ENCODE peak calls at places on chromosome 20, in eight cellular contexts. I is NCI-H146; E is nephron progenitor cell; U is MCF 10A; F is activated CD4-positive, alpha-beta memory T cell treated with anti-CD3 and anti-CD28 coated beads for 36 hours; N is non-pigmented ciliary epithelial cell; P is KG1; R is thoracic aorta. A is an unnamed sample.

GRCh38 chr20:46118481-46119020 is 437 bp downstream of the CD40 start:
- DNase-seq in I (no peak), E (peak), U (no peak), F (peak), N (no peak), P (no peak), R (no peak), A (no peak)

GRCh38 chr20:4017051-4017702 is 1.8 kb upstream of the RNF24 start:
- DNase-seq in I (no peak), E (no peak), U (no peak), F (no peak), N (no peak), P (no peak), R (no peak), A (no peak)

GRCh38 chr20:63576311-63576710 is 2.3 kb upstream of the HELZ2 start:
- DNase-seq in I (no peak), E (no peak), U (no peak), F (no peak), N (no peak), P (no peak), R (no peak), A (no peak)

GRCh38 chr20:59125909-59126308 is 37.7 kb upstream of the ZNF831 start:
- DNase-seq in I (no peak), E (no peak), U (no peak), F (no peak), N (no peak), P (no peak), R (no peak), A (no peak)

GRCh38 chr20:10917826-10918225 is 244.0 kb upstream of the JAG1 start:
- DNase-seq in I (no peak), E (no peak), U (no peak), F (no peak), N (no peak), P (no peak), R (no peak), A (no peak)

GRCh38 chr20:10708342-10709185 is 34.8 kb upstream of the JAG1 start:
- DNase-seq in I (no peak), E (no peak), U (peak), F (no peak), N (peak), P (no peak), R (no peak), A (no peak)

GRCh38 chr20:62940875-62941274 is 2.9 kb downstream of the GID8 start:
- DNase-seq in I (no peak), E (no peak), U (no peak), F (no peak), N (no peak), P (no peak), R (no peak), A (no peak)

GRCh38 chr20:51447097-51447764 is 95.3 kb downstream of the NFATC2 start:
- DNase-seq in I (no peak), E (no peak), U (peak), F (no peak), N (peak), P (no peak), R (peak), A (no peak)

GRCh38 chr20:36462440-36463211 is 78.7 kb upstream of the MYL9 start:
- DNase-seq in I (peak), E (peak), U (no peak), F (peak), N (no peak), P (no peak), R (no peak), A (no peak)

GRCh38 chr20:47300071-47300470 is 56.4 kb downstream of the ZMYND8 start:
- DNase-seq in I (no peak), E (no peak), U (no peak), F (no peak), N (no peak), P (no peak), R (no peak), A (no peak)

GRCh38 chr20:15475483-15475882 is 1097.8 kb downstream of the KIF16B start:
- DNase-seq in I (peak), E (peak), U (peak), F (no peak), N (no peak), P (no peak), R (no peak), A (no peak)

GRCh38 chr20:34015401-34016335 is 22.0 kb downstream of the RALY start:
- DNase-seq in I (peak), E (no peak), U (no peak), F (peak), N (no peak), P (no peak), R (no peak), A (no peak)

GRCh38 chr20:58169441-58169840 is 59.0 kb downstream of the ANKRD60 start:
- DNase-seq in I (no peak), E (no peak), U (no peak), F (no peak), N (peak), P (no peak), R (no peak), A (no peak)

GRCh38 chr20:51360451-51361230 is 181.9 kb downstream of the NFATC2 start:
- DNase-seq in I (no peak), E (no peak), U (peak), F (no peak), N (peak), P (no peak), R (no peak), A (no peak)

GRCh38 chr20:32479012-32479411 is 106.1 kb downstream of the NOL4L start:
- DNase-seq in I (no peak), E (no peak), U (no peak), F (no peak), N (no peak), P (no peak), R (no peak), A (no peak)

GRCh38 chr20:61935926-61936700 is 129.6 kb downstream of the TAF4 start:
- DNase-seq in I (no peak), E (no peak), U (no peak), F (no peak), N (no peak), P (no peak), R (no peak), A (no peak)

GRCh38 chr20:59222982-59223610 is 59.5 kb downstream of the ZNF831 start:
- DNase-seq in I (no peak), E (no peak), U (no peak), F (no peak), N (no peak), P (no peak), R (no peak), A (no peak)

GRCh38 chr20:44540834-44541233 is 19.0 kb upstream of the SERINC3 start:
- DNase-seq in I (no peak), E (no peak), U (peak), F (no peak), N (no peak), P (no peak), R (no peak), A (no peak)

GRCh38 chr20:4898845-4899244 is 102.5 kb downstream of the SLC23A2 start:
- DNase-seq in I (no peak), E (no peak), U (no peak), F (no peak), N (no peak), P (no peak), R (no peak), A (no peak)

GRCh38 chr20:34075647-34076046 is 36.4 kb downstream of the EIF2S2 start:
- DNase-seq in I (no peak), E (no peak), U (no peak), F (no peak), N (no peak), P (no peak), R (no peak), A (no peak)

GRCh38 chr20:60060593-60060992 is 102.4 kb downstream of the CDH26 start:
- DNase-seq in I (no peak), E (no peak), U (peak), F (no peak), N (no peak), P (no peak), R (no peak), A (no peak)

GRCh38 chr20:5844063-5844681 is 94.0 kb downstream of the SHLD1 start:
- DNase-seq in I (peak), E (no peak), U (peak), F (peak), N (no peak), P (no peak), R (no peak), A (no peak)

GRCh38 chr20:58519940-58520712 is 4.9 kb upstream of the APCDD1L start:
- DNase-seq in I (no peak), E (no peak), U (no peak), F (no peak), N (no peak), P (no peak), R (no peak), A (no peak)

GRCh38 chr20:53447271-53447670 is 146.4 kb downstream of the ZNF217 start:
- DNase-seq in I (no peak), E (no peak), U (no peak), F (no peak), N (no peak), P (no peak), R (no peak), A (no peak)

GRCh38 chr20:58743076-58743566 is 50.5 kb downstream of the NPEPL1 start:
- DNase-seq in I (no peak), E (no peak), U (no peak), F (no peak), N (no peak), P (no peak), R (no peak), A (no peak)

GRCh38 chr20:47360489-47361267 is 4.2 kb upstream of the ZMYND8 start:
- DNase-seq in I (peak), E (peak), U (peak), F (no peak), N (peak), P (peak), R (peak), A (no peak)

GRCh38 chr20:10922941-10923340 is 249.1 kb upstream of the JAG1 start:
- DNase-seq in I (no peak), E (no peak), U (peak), F (no peak), N (peak), P (no peak), R (no peak), A (no peak)

GRCh38 chr20:9389321-9389720 is 125.1 kb upstream of the LAMP5 start:
- DNase-seq in I (no peak), E (no peak), U (no peak), F (no peak), N (no peak), P (no peak), R (no peak), A (no peak)

GRCh38 chr20:62860924-62861691 is 514 bp downstream of the TCFL5 start:
- DNase-seq in I (peak), E (no peak), U (no peak), F (peak), N (no peak), P (no peak), R (no peak), A (no peak)

GRCh38 chr20:23096986-23097520 is 10.9 kb upstream of the CD93 start:
- DNase-seq in I (no peak), E (no peak), U (peak), F (no peak), N (no peak), P (no peak), R (no peak), A (no peak)

GRCh38 chr20:54103067-54103761 is 32.8 kb upstream of the BCAS1 start:
- DNase-seq in I (peak), E (peak), U (peak), F (peak), N (no peak), P (peak), R (no peak), A (peak)

GRCh38 chr20:37958856-37959255 is 55.9 kb downstream of the VSTM2L start:
- DNase-seq in I (no peak), E (no peak), U (no peak), F (no peak), N (no peak), P (no peak), R (no peak), A (no peak)

GRCh38 chr20:52313335-52313963 is 121.9 kb upstream of the ZFP64 start:
- DNase-seq in I (peak), E (peak), U (peak), F (no peak), N (peak), P (no peak), R (no peak), A (no peak)

GRCh38 chr20:41133709-41134361 is 3.5 kb upstream of the PLCG1 start:
- DNase-seq in I (no peak), E (no peak), U (peak), F (peak), N (no peak), P (no peak), R (no peak), A (peak)